ENCODE peak calls at places on chromosomes 2 and 18, in six cellular contexts. S is H1, I is IMR-90, C is neuronal stem cell, P is H9, Q is trophoblast cell. M is an unnamed sample.

GRCh38 chr2:239522740-239523119 is 121.9 kb upstream of the HDAC4 start:
- DNase-seq in C (no peak), S (no peak), Q (no peak), P (no peak), I (no peak), M (no peak)

GRCh38 chr18:34352385-34353163 is 127.9 kb upstream of the NOL4 start:
- DNase-seq in I (no peak), P (no peak), S (no peak), Q (no peak), C (no peak), M (peak)

GRCh38 chr2:19272039-19272438 is 86.4 kb downstream of the OSR1 start:
- DNase-seq in C (no peak), I (no peak), Q (no peak), S (no peak), P (no peak), M (no peak)

GRCh38 chr18:74234326-74235171 is 57.2 kb downstream of the CYB5A start:
- DNase-seq in P (no peak), C (no peak), Q (peak), I (peak), S (no peak), M (peak)

GRCh38 chr2:26008851-26009566 is 24.9 kb upstream of the RAB10 start:
- DNase-seq in S (no peak), C (no peak), P (no peak), I (peak), Q (peak), M (peak)

GRCh38 chr2:198857246-198857645 is 600.5 kb downstream of the SATB2 start:
- DNase-seq in P (no peak), I (no peak), C (no peak), S (no peak), Q (no peak), M (no peak)

GRCh38 chr2:32558492-32558891 is 69.4 kb upstream of the TTC27 start:
- DNase-seq in I (no peak), P (no peak), S (no peak), Q (no peak), C (no peak), M (no peak)

GRCh38 chr2:74741076-74741460 is 87.0 kb downstream of the SEMA4F start:
- DNase-seq in Q (no peak), I (no peak), C (no peak), P (no peak), S (no peak), M (no peak)

GRCh38 chr2:108916397-108917077 is 72.5 kb downstream of the EDAR start:
- DNase-seq in P (peak), C (no peak), I (no peak), Q (no peak), S (no peak), M (no peak)

GRCh38 chr2:12968399-12968798 is 251.7 kb downstream of the TRIB2 start:
- DNase-seq in I (no peak), Q (no peak), C (no peak), P (no peak), S (no peak), M (no peak)

GRCh38 chr2:40208478-40208877 is 243.4 kb downstream of the SLC8A1 start:
- DNase-seq in P (no peak), Q (no peak), S (no peak), I (no peak), C (no peak), M (no peak)

GRCh38 chr2:35168351-35168750 is 1187.2 kb upstream of the CRIM1 start:
- DNase-seq in I (no peak), S (no peak), P (no peak), Q (no peak), C (no peak), M (no peak)

GRCh38 chr2:235494716-235495372 is 1.0 kb downstream of the AGAP1 start:
- DNase-seq in P (no peak), I (peak), C (peak), S (peak), Q (peak), M (peak)

GRCh38 chr2:196277002-196277401 is 105.6 kb upstream of the STK17B start:
- DNase-seq in S (no peak), Q (peak), P (no peak), C (no peak), I (peak), M (peak)

GRCh38 chr18:21599585-21600525 is 649 bp downstream of the ESCO1 start:
- DNase-seq in Q (peak), C (no peak), P (peak), I (peak), S (peak), M (peak)

GRCh38 chr2:232901711-232902578 is 31.9 kb downstream of the SNORC start:
- DNase-seq in C (no peak), S (no peak), P (peak), Q (peak), I (peak), M (peak)

GRCh38 chr2:154825358-154825757 is 126.9 kb downstream of the KCNJ3 start:
- DNase-seq in Q (no peak), I (no peak), C (no peak), S (no peak), P (no peak), M (no peak)

GRCh38 chr2:154832711-154833110 is 134.2 kb downstream of the KCNJ3 start:
- DNase-seq in I (no peak), P (no peak), C (no peak), S (no peak), Q (no peak), M (no peak)

GRCh38 chr2:154827286-154827685 is 128.8 kb downstream of the KCNJ3 start:
- DNase-seq in S (no peak), I (no peak), Q (no peak), P (no peak), C (no peak), M (no peak)

DNA sequence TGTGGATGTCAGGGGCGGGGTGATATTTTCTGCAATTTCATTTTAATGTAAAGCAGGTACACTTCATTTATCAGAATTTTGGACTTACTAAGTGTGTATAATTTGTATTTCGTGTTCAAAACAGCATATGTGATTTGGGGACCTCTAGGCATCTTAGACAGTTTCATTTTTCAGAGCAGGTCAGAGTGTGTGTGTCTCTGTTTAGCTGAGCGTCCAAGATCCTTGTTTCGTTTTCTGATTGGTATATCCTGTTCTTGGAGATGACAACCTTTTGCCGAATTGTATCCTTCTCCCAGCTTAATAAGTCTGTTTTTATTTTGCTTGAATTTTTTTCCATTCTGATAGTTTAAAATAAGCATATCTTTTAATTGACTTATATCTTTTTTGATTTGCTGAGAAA is 128.3 kb downstream of the KCNJ3 start:
- DNase-seq in Q (no peak), P (no peak), C (no peak), I (no peak), S (no peak), M (no peak)
- H4K91ac ChIP-seq in Q (no peak), P (no peak), C (no peak), I (no peak), S (no peak), M (no peak)

DNA sequence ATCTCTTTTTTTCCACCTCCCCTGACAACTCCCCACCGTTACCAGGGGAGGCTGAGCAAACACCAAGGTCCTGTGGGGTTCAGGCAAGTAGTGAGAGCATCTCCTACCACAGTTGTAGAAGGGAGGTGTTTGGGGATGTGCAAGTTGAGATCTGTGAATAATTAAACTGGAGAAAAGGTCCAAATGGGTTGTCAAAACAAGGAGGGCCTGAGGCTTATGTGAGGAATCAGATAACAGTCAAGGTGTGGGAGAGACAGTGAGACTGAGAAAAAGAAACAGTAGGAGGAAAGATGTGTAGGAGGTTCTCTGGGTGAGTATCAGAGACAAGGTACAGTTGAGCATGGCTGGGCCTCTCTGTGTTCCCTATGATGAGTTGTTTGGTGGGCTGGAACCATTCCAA is 194.6 kb downstream of the CYRIA start:
- DNase-seq in Q (no peak), P (no peak), S (no peak), C (no peak), I (no peak), M (no peak)
- H4K91ac ChIP-seq in Q (no peak), P (no peak), S (no peak), C (no peak), I (no peak), M (no peak)

GRCh38 chr2:99949530-99949929 is 192.9 kb downstream of the AFF3 start:
- DNase-seq in P (no peak), Q (no peak), C (no peak), I (no peak), S (no peak), M (no peak)

GRCh38 chr2:99942948-99943347 is 199.4 kb downstream of the AFF3 start:
- DNase-seq in P (no peak), S (no peak), Q (no peak), C (no peak), I (no peak), M (no peak)

GRCh38 chr2:99944019-99944418 is 198.4 kb downstream of the AFF3 start:
- DNase-seq in S (no peak), Q (no peak), I (no peak), P (no peak), C (no peak), M (no peak)

GRCh38 chr2:99949963-99950362 is 192.4 kb downstream of the AFF3 start:
- DNase-seq in C (no peak), S (no peak), I (no peak), P (no peak), Q (no peak), M (no peak)

GRCh38 chr2:99948010-99948409 is 194.4 kb downstream of the AFF3 start:
- DNase-seq in C (no peak), I (no peak), S (no peak), P (no peak), Q (no peak), M (no peak)
- H4K91ac ChIP-seq in C (no peak), I (peak), S (no peak), P (no peak), Q (no peak), M (no peak)

DNA sequence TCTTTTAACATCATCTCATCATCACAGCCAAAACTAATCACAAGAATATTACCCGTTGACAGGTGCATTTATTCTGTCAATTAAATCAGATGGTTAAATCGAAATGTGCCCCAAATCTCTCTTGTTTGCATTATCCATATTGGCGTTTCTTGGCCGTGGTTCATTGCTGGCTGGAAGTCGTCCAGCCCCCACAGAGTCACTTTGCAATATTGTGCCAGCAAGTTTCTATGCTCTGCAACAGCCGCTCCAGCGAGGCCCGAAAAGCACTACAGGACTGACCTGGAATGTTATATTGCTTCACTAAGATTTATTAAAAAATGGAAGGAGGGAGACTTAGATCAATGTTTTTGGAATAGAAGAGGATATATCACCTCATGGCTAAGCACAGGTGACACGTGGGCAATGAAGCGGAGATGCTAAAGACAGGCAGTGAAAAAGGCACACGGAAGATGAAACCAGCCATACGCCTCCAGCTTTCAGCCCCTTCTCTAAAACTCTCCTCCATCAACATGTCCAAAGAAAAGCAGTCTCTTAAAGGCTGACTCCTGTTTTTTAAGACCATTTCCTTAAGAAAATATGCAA is 176.8 kb upstream of the VRK2 start:
- DNase-seq in I (no peak), Q (no peak), P (no peak), S (no peak), C (no peak), M (no peak)
- H4K91ac ChIP-seq in I (no peak), Q (no peak), P (no peak), S (no peak), C (no peak), M (no peak)

GRCh38 chr2:68217729-68218128 is 34.6 kb downstream of the PPP3R1 start:
- DNase-seq in S (no peak), Q (no peak), C (no peak), P (no peak), I (no peak), M (no peak)

GRCh38 chr2:68222287-68222686 is 30.0 kb downstream of the PPP3R1 start:
- DNase-seq in C (no peak), I (no peak), S (no peak), Q (no peak), P (no peak), M (no peak)

GRCh38 chr2:68214381-68214780 is 38.0 kb downstream of the PPP3R1 start:
- DNase-seq in I (no peak), C (no peak), S (no peak), Q (no peak), P (no peak), M (no peak)

GRCh38 chr2:68216454-68217310 is 35.6 kb downstream of the PPP3R1 start:
- DNase-seq in P (no peak), S (no peak), C (no peak), Q (no peak), I (peak), M (no peak)

DNA sequence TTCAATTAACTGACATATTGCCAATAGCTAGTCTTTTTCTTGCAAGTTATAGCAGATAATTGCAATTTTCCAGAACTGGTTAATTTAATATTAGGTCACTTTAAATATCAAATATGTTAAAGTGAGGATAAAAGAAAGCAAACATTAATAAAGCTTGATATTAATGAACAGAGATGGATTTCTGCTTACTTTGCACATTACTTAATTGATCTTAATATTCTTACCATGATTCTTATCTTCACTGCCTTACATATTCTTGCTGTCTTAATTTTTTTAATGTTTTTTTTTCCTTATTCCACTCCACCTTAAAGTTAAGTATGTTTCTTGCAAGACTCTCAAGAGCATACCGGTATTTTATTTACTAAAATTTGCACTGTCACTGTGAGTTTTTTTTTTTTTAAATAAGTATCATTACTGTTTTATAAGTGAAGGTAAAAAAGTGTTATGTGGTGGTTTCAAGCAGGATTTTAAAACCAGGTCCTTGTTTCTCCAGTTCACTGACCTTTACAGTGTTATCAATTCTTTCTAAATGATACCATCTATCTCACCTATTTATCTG is 33.9 kb downstream of the PPP3R1 start:
- DNase-seq in C (no peak), S (no peak), Q (no peak), P (no peak), I (no peak), M (no peak)
- H4K91ac ChIP-seq in C (no peak), S (no peak), Q (no peak), P (no peak), I (no peak), M (no peak)

DNA sequence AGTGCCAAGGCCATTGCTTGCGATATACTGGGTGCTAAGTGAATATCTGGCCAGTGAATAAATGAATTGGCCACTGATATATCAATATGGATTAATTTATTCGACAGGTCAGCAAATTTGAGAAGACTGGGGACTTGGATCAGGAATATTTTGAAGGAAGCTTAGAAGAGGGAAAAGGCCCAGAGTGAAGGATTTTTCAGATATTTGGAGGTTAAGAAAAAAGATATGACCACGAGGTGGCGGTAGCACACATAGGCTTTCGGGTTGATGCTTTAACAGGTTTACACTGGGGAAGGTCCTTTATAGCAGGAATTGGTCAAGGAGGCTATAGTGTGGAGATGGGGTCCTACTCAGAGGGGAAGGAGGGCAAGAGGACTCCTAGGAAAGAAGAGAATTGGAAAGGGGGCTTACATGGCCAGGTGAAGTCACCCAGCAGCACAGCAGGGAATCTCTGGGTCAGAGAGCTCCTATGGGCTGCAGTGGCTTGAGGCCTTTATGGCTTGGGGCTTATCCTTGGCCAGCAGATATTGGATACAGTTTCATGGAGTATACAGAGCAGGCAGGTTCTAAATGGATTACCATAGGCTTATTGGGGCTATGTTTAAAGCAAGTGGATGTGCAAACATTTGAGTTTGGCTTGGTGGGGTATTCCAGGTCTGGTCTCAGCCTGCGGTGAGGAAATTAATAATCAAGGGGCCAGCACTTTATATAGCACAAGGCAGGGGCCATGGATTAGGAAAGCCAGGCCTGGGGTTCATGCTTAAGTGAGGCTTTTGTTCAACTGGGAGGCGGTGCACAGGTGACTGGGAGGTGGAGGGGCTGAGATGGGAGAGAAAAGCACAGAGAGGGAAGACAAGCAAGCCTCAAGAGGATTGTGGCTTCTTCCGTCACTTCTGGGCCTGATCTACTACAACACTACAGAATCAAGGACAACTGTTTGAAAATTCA is 9.7 kb downstream of the IL1RN start:
- DNase-seq in P (no peak), I (peak), S (peak), C (peak), Q (peak), M (peak)
- H4K91ac ChIP-seq in P (no peak), I (no peak), S (no peak), C (no peak), Q (peak), M (no peak)

GRCh38 chr18:13726228-13726971 is at the start of the genes FAM210A and RNMT:
- DNase-seq in S (peak), I (peak), C (peak), Q (peak), P (peak), M (peak)
- H4K91ac ChIP-seq in S (peak), I (peak), C (no peak), Q (peak), P (no peak), M (peak)

GRCh38 chr2:55865095-55865835 is 58.3 kb downstream of the EFEMP1 start:
- DNase-seq in Q (no peak), S (no peak), C (no peak), P (no peak), I (peak), M (peak)
- H4K91ac ChIP-seq in Q (no peak), S (no peak), C (no peak), P (no peak), I (peak), M (no peak)

GRCh38 chr2:134553657-134554056 is 165.1 kb downstream of the TMEM163 start:
- DNase-seq in Q (no peak), C (no peak), I (no peak), P (no peak), S (no peak), M (no peak)

GRCh38 chr2:134550566-134551164 is 168.1 kb downstream of the TMEM163 start:
- DNase-seq in I (no peak), P (no peak), S (no peak), Q (no peak), C (no peak), M (no peak)

GRCh38 chr2:134549104-134549503 is 169.7 kb downstream of the TMEM163 start:
- DNase-seq in Q (peak), C (no peak), S (no peak), I (peak), P (no peak), M (peak)
- H4K91ac ChIP-seq in Q (no peak), C (no peak), S (no peak), I (no peak), P (no peak), M (no peak)